ENCODE peak calls at places on chromosomes 4 and X, in six cellular contexts. One of them, this sample, is unnamed.

GRCh38 chrX:154096140-154097002 is 1.1 kb downstream of the MECP2 start:
- DNase-seq in GM06990: peak
- DNase-seq in NB4: peak
- DNase-seq in astrocyte: peak
- DNase-seq in IMR-90: peak
- DNase-seq in HCT116: no peak
- DNase-seq in this sample: peak

GRCh38 chr4:48490680-48491513 is 845 bp downstream of the ZAR1 start:
- DNase-seq in HCT116: no peak
- DNase-seq in GM06990: no peak
- DNase-seq in astrocyte: no peak
- DNase-seq in IMR-90: no peak
- DNase-seq in NB4: no peak
- DNase-seq in this sample: no peak

GRCh38 chrX:69630147-69630546 is 14.2 kb downstream of the EDA start:
- DNase-seq in astrocyte: no peak
- DNase-seq in IMR-90: no peak
- DNase-seq in HCT116: no peak
- DNase-seq in GM06990: no peak
- DNase-seq in NB4: no peak
- DNase-seq in this sample: no peak

GRCh38 chr4:94634266-94634665 is 123.5 kb upstream of the BMPR1B start:
- DNase-seq in HCT116: no peak
- DNase-seq in GM06990: no peak
- DNase-seq in NB4: no peak
- DNase-seq in IMR-90: peak
- DNase-seq in astrocyte: no peak
- DNase-seq in this sample: peak

GRCh38 chr4:156778093-156778492 is 193.5 kb downstream of the PDGFC start:
- DNase-seq in NB4: no peak
- DNase-seq in GM06990: no peak
- DNase-seq in HCT116: no peak
- DNase-seq in IMR-90: peak
- DNase-seq in astrocyte: peak
- DNase-seq in this sample: peak

GRCh38 chrX:152632445-152633097 is 5.1 kb upstream of the GABRQ start:
- DNase-seq in astrocyte: no peak
- DNase-seq in NB4: peak
- DNase-seq in IMR-90: peak
- DNase-seq in HCT116: peak
- DNase-seq in GM06990: no peak
- DNase-seq in this sample: peak

GRCh38 chrX:150323020-150323419 is 40.1 kb upstream of the MAMLD1 start:
- DNase-seq in astrocyte: no peak
- DNase-seq in IMR-90: no peak
- DNase-seq in NB4: no peak
- DNase-seq in GM06990: no peak
- DNase-seq in HCT116: no peak
- DNase-seq in this sample: no peak

GRCh38 chr4:86511590-86511989 is 82.5 kb upstream of the PTPN13 start:
- DNase-seq in NB4: no peak
- DNase-seq in HCT116: no peak
- DNase-seq in GM06990: no peak
- DNase-seq in IMR-90: no peak
- DNase-seq in astrocyte: no peak
- DNase-seq in this sample: no peak

GRCh38 chr4:142840516-142841123 is 5.5 kb downstream of the INPP4B start:
- DNase-seq in HCT116: peak
- DNase-seq in IMR-90: peak
- DNase-seq in astrocyte: peak
- DNase-seq in NB4: peak
- DNase-seq in GM06990: no peak
- DNase-seq in this sample: peak

GRCh38 chrX:18886005-18886343 is 97.9 kb downstream of the PHKA2 start:
- DNase-seq in NB4: no peak
- DNase-seq in astrocyte: no peak
- DNase-seq in IMR-90: no peak
- DNase-seq in HCT116: no peak
- DNase-seq in GM06990: peak
- DNase-seq in this sample: no peak
- H3K4me3 ChIP-seq in NB4: peak
- H3K4me3 ChIP-seq in astrocyte: peak
- H3K4me3 ChIP-seq in IMR-90: no peak
- H3K4me3 ChIP-seq in HCT116: peak
- H3K4me3 ChIP-seq in GM06990: peak
- H3K4me3 ChIP-seq in this sample: peak

DNA sequence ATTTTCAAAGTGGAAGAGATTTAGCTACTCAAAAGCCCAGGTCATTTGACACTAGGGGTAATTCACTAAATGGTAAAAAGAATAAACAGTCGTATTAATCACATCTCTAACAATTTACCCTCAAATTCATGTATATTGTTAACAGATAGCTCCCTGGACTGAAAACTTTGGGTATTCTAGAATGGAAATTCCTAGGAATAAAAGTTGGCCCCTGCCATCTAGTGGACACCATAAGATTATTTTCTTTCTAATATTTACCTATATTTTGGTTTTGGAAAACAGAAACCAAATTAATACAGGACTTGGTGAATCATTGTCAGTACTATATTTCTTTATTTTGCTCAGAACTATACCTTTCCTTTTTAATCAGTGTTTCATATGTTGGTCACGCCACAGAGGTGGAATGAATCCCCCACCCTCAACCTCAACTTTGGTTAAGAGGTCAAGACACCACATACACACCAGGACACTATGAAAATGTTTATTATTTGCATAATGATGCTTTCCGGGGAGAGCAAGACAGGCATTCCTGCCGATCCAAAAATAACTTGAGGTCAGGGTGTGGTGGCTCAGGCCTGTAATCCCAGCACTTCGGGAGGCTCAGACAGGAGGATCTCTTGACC is 96.2 kb upstream of the APOOL start:
- DNase-seq in IMR-90: peak
- DNase-seq in astrocyte: no peak
- DNase-seq in HCT116: no peak
- DNase-seq in GM06990: no peak
- DNase-seq in NB4: peak
- DNase-seq in this sample: peak
- TF ChIP-seq CTCF in IMR-90: peak
- TF ChIP-seq CTCF in astrocyte: no peak
- TF ChIP-seq CTCF in HCT116: peak
- TF ChIP-seq CTCF in GM06990: no peak
- TF ChIP-seq CTCF in NB4: no peak
- TF ChIP-seq CTCF in this sample: peak

GRCh38 chrX:111394581-111394980 is 17.4 kb downstream of the DCX start:
- DNase-seq in GM06990: no peak
- DNase-seq in NB4: no peak
- DNase-seq in astrocyte: no peak
- DNase-seq in IMR-90: no peak
- DNase-seq in HCT116: no peak
- DNase-seq in this sample: no peak

DNA sequence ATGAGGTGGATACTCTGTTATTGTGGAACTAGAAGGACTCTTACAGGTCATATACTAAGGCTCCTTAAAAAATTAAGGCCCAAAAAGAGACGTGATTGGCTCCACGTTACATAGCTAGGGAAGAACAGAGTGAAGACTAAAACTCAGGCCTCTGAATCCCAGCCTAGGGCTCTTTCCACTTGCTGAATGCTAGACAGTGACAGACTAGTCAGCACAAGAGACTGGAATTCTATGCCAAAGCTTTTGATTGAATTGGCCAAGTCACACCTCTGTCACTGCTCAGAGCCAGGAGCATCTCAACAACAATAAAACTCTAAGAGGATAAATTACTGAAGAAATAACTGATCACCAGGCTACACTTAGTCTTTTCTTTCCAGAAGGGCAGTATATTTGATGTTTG is 16.9 kb downstream of the DCX start:
- DNase-seq in IMR-90: no peak
- DNase-seq in HCT116: no peak
- DNase-seq in NB4: no peak
- DNase-seq in astrocyte: no peak
- DNase-seq in GM06990: no peak
- DNase-seq in this sample: no peak
- H3K4me3 ChIP-seq in IMR-90: no peak
- H3K4me3 ChIP-seq in HCT116: no peak
- H3K4me3 ChIP-seq in NB4: no peak
- H3K4me3 ChIP-seq in astrocyte: no peak
- H3K4me3 ChIP-seq in GM06990: no peak
- H3K4me3 ChIP-seq in this sample: no peak

DNA sequence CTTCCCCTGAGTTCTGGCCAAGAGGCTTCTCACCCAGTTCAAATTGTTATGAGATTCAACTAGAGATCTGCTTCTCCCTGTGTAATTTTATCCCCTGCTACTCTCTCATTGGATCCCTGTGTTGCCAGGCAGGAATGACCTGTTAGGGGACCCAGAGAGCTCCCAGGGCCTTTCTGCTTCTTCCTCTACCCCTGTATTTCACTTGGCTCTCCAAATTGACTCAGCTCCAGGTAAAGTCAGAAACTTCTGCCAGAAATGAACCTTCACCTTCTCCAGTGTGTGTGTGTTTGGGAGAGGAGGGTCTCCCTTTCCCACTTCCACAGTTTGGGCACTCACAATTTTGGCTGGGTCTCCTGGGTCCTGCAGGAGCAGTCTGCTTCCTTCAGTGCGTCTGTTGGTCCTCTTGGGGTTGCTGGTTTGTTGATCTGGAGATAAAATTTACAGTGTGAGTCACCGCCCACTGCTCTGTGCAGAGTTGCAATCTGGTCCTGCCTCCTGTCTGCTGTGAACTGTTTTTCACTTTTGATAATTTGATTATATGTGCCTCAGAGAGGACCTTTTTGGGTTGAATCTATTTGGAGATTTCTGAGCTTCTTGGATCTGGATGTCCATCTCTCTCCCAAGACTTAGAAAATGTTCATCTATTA is 112.4 kb upstream of the EDA2R start:
- DNase-seq in IMR-90: no peak
- DNase-seq in GM06990: no peak
- DNase-seq in NB4: peak
- DNase-seq in astrocyte: no peak
- DNase-seq in HCT116: no peak
- DNase-seq in this sample: no peak
- TF ChIP-seq CTCF in IMR-90: no peak
- TF ChIP-seq CTCF in GM06990: no peak
- TF ChIP-seq CTCF in NB4: no peak
- TF ChIP-seq CTCF in astrocyte: no peak
- TF ChIP-seq CTCF in HCT116: no peak
- TF ChIP-seq CTCF in this sample: no peak

GRCh38 chr4:164772076-164772475 is 18.1 kb downstream of the SMIM31 start:
- DNase-seq in NB4: no peak
- DNase-seq in astrocyte: no peak
- DNase-seq in HCT116: no peak
- DNase-seq in GM06990: no peak
- DNase-seq in IMR-90: no peak
- DNase-seq in this sample: no peak
- H3K4me3 ChIP-seq in NB4: no peak
- H3K4me3 ChIP-seq in astrocyte: no peak
- H3K4me3 ChIP-seq in HCT116: no peak
- H3K4me3 ChIP-seq in GM06990: no peak
- H3K4me3 ChIP-seq in IMR-90: no peak
- H3K4me3 ChIP-seq in this sample: no peak

This sample was measured in AG10803.